ENCODE peak calls at places on chromosomes 7 and 10, in seven cellular contexts. I is tibial artery; S is K562; T is A549; U is brain microvascular endothelial cell; M is Peyer's patch; E is CD8-positive, alpha-beta T cell. V is an unnamed sample.

GRCh38 chr10:48309711-48310226 is 3.3 kb downstream of the MAPK8 start:
- DNase-seq in S (no peak), U (no peak), M (no peak), E (no peak), I (no peak), T (peak), V (no peak)

GRCh38 chr10:86389441-86390193 is 23.0 kb upstream of the GRID1 start:
- DNase-seq in M (peak), I (peak), T (peak), E (no peak), S (peak), U (no peak), V (no peak)

GRCh38 chr10:90319188-90319914 is 538.5 kb downstream of the HTR7 start:
- DNase-seq in S (no peak), T (peak), I (no peak), E (no peak), U (peak), M (no peak), V (peak)

GRCh38 chr7:18638594-18639452 is 143.3 kb downstream of the HDAC9 start:
- DNase-seq in S (no peak), T (no peak), I (no peak), M (no peak), U (peak), E (no peak), V (no peak)

GRCh38 chr7:73622909-73623797 is 1.2 kb downstream of the MLXIPL start:
- DNase-seq in U (no peak), M (peak), E (no peak), T (no peak), S (peak), I (no peak), V (no peak)

GRCh38 chr10:81866753-81867152 is 8.2 kb upstream of the NRG3 start:
- DNase-seq in E (no peak), T (no peak), M (no peak), I (no peak), U (peak), S (no peak), V (no peak)

GRCh38 chr7:133355325-133355708 is 102.4 kb downstream of the EXOC4 start:
- DNase-seq in M (no peak), S (no peak), U (peak), T (no peak), I (no peak), E (no peak), V (no peak)

GRCh38 chr10:18087398-18087797 is 52.8 kb upstream of the CACNB2 start:
- DNase-seq in E (no peak), S (no peak), I (no peak), U (no peak), T (no peak), M (no peak), V (no peak)

GRCh38 chr10:122172311-122173008 is 98.6 kb upstream of the BTBD16 start:
- DNase-seq in T (no peak), U (no peak), I (no peak), M (no peak), E (no peak), S (no peak), V (no peak)

DNA sequence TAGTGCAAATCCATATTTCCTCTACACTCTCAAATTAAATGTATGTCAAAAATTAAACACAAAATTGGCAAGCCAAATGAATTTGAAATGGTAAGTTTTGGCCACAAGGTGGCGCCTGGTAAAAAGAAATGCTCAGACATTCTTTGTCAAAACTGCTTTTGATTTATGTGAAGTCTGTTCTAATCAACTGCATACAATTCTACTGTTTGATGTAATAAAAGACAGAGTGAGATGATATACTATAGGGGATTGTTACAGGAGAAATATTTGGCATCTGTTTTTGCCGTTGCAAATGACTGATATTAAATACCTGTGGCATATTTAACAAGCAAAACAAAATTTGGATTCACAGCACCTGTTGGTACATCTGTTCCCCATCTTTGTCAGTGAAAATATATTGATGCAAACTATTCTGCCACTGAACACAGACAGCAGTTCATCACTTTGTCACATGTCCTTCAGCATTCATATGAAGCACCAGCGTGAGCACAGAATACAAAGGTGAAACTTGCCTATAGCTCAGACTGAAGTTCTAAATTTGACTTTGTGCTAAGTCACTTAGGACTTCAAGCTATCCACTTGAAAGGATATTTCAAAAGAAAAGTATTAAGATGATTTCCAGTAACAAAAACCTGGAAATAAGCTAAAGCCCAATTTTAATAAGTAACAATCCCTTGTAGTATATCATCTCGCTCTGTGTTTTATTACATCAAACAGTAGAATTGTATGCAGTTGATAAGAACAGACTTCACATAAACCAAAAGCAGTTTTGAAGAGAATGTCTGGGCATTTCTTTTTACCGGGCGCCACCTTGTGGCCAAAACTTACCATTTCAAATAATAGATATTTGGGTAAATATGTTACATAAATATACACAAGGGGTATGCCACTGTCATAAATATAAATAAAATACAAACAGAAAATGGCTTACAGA is 10.2 kb upstream of the CH25H start:
- DNase-seq in U (peak), I (no peak), E (peak), M (peak), S (peak), T (peak), V (peak)
- TF ChIP-seq CTCF in U (peak), I (peak), E (peak), M (peak), S (peak), T (peak), V (peak)

DNA sequence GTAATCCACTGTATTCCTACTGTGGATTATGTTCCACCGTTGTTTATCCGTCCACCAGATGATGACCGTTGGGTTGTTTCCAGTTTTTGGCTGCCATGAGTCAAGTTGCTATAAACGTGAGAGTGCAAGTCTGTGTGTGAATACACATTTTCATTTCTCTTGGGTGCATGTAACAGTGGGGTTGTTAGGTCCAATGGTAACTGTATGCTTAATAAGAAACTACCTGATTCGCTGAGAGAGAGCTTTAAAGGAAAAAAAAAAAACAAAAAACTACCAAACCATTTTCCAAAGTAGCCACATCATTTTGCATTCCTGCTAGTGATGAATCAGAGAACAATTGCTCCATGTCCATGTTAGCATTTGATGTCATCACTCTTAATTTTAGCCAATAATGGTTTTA is 15.9 kb downstream of the UBN2 start:
- DNase-seq in S (no peak), T (no peak), M (no peak), E (no peak), I (no peak), U (no peak), V (no peak)
- H3K4me3 ChIP-seq in S (no peak), T (no peak), M (no peak), E (no peak), I (no peak), U (no peak), V (no peak)

DNA sequence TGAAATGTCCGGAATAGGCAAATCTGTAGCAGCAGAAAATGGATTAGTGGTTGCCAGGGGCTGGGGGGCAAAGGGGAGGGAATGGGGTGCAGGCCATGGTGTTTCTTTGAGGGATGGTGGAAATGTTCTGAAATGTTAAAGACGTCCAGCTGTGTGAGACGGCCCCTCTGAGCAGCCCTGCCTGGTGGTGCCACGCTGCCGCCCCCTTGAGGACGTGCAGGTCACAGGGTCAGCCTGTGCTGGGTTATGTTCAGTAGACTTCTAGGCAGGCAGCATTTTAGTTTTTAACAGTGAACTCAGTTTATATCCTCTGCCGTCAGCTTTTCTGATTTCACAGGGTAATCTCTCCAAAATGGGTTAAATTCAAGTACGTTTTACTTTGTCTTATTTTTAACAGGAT is 9.4 kb downstream of the NUB1 start:
- DNase-seq in I (no peak), S (peak), T (peak), M (peak), E (no peak), U (no peak), V (no peak)
- TF ChIP-seq CTCF in I (no peak), S (peak), T (peak), M (no peak), E (no peak), U (peak), V (peak)

GRCh38 chr7:130429019-130429418 is 11.8 kb downstream of the CEP41 start:
- DNase-seq in I (no peak), S (no peak), M (no peak), T (no peak), E (no peak), U (no peak), V (no peak)

GRCh38 chr7:130433336-130433735 is 7.5 kb downstream of the CEP41 start:
- DNase-seq in T (no peak), U (no peak), M (no peak), E (no peak), S (no peak), I (no peak), V (no peak)

GRCh38 chr7:130432886-130433285 is 7.9 kb downstream of the CEP41 start:
- DNase-seq in T (no peak), S (no peak), M (no peak), U (peak), I (no peak), E (no peak), V (no peak)

GRCh38 chr7:130435455-130435854 is 5.4 kb downstream of the CEP41 start:
- DNase-seq in U (no peak), M (no peak), E (no peak), S (no peak), I (no peak), T (no peak), V (peak)

GRCh38 chr7:130430841-130431713 is 9.7 kb downstream of the CEP41 start:
- DNase-seq in T (no peak), M (no peak), U (peak), S (no peak), I (no peak), E (no peak), V (no peak)
- H3K4me3 ChIP-seq in T (no peak), M (no peak), U (peak), S (no peak), I (peak), E (no peak), V (no peak)

GRCh38 chr7:518630-519428 is 817 bp downstream of the PDGFA start:
- DNase-seq in E (peak), I (peak), U (peak), T (peak), S (peak), M (peak), V (peak)
- TF ChIP-seq CTCF in E (no peak), I (no peak), U (no peak), T (no peak), S (no peak), M (no peak), V (no peak)